ENCODE peak calls at places on chromosome 12, in four cellular contexts. One of them, this sample, is unnamed.

GRCh38 chr12:19273482-19274330 is 144.2 kb downstream of the PLEKHA5 start:
- DNase-seq in Peyer's patch: peak; percentile 80
- DNase-seq in brain microvascular endothelial cell: peak; percentile 98
- DNase-seq in suprapubic skin: no peak
- DNase-seq in this sample: peak; percentile 36

GRCh38 chr12:94725375-94726168 is 75.2 kb upstream of the TMCC3 start:
- DNase-seq in Peyer's patch: peak; percentile 58
- DNase-seq in brain microvascular endothelial cell: peak; percentile 38
- DNase-seq in suprapubic skin: no peak
- DNase-seq in this sample: no peak

GRCh38 chr12:106386836-106387555 is 29.4 kb downstream of the POLR3B start:
- DNase-seq in Peyer's patch: no peak
- DNase-seq in brain microvascular endothelial cell: no peak
- DNase-seq in suprapubic skin: no peak
- DNase-seq in this sample: no peak

GRCh38 chr12:114666746-114667668 is 17.0 kb downstream of the TBX3 start:
- DNase-seq in Peyer's patch: no peak
- DNase-seq in brain microvascular endothelial cell: no peak
- DNase-seq in suprapubic skin: no peak
- DNase-seq in this sample: no peak

GRCh38 chr12:100840748-100841147 is 46.2 kb downstream of the ANO4 start:
- DNase-seq in Peyer's patch: no peak
- DNase-seq in brain microvascular endothelial cell: no peak
- DNase-seq in suprapubic skin: no peak
- DNase-seq in this sample: no peak

GRCh38 chr12:25495336-25496097 is 57.6 kb downstream of the LMNTD1 start:
- DNase-seq in Peyer's patch: no peak
- DNase-seq in brain microvascular endothelial cell: peak; percentile 83
- DNase-seq in suprapubic skin: no peak
- DNase-seq in this sample: no peak

GRCh38 chr12:120457133-120457532 is 10.9 kb downstream of the GATC start:
- DNase-seq in Peyer's patch: no peak
- DNase-seq in brain microvascular endothelial cell: no peak
- DNase-seq in suprapubic skin: no peak
- DNase-seq in this sample: no peak

GRCh38 chr12:6332459-6332858 is 9.4 kb downstream of the TNFRSF1A start:
- DNase-seq in Peyer's patch: no peak
- DNase-seq in brain microvascular endothelial cell: peak; percentile 85
- DNase-seq in suprapubic skin: no peak
- DNase-seq in this sample: no peak

GRCh38 chr12:92272301-92272964 is 126.8 kb upstream of the BTG1 start:
- DNase-seq in Peyer's patch: no peak
- DNase-seq in brain microvascular endothelial cell: no peak
- DNase-seq in suprapubic skin: no peak
- DNase-seq in this sample: no peak

GRCh38 chr12:109542876-109543275 is 30.4 kb downstream of the MMAB start:
- DNase-seq in Peyer's patch: no peak
- DNase-seq in brain microvascular endothelial cell: no peak
- DNase-seq in suprapubic skin: no peak
- DNase-seq in this sample: no peak

GRCh38 chr12:125766091-125766490 is 700.9 kb downstream of the AACS start:
- DNase-seq in Peyer's patch: no peak
- DNase-seq in brain microvascular endothelial cell: no peak
- DNase-seq in suprapubic skin: no peak
- DNase-seq in this sample: no peak

GRCh38 chr12:24109381-24110039 is 160.0 kb upstream of the SOX5 start:
- DNase-seq in Peyer's patch: no peak
- DNase-seq in brain microvascular endothelial cell: no peak
- DNase-seq in suprapubic skin: no peak
- DNase-seq in this sample: no peak

GRCh38 chr12:121804417-121805111 is 755 bp downstream of the SETD1B start:
- DNase-seq in Peyer's patch: peak; percentile 82
- DNase-seq in brain microvascular endothelial cell: no peak
- DNase-seq in suprapubic skin: no peak
- DNase-seq in this sample: no peak

GRCh38 chr12:65067383-65067782 is 53.7 kb downstream of the WIF1 start:
- DNase-seq in Peyer's patch: no peak
- DNase-seq in brain microvascular endothelial cell: no peak
- DNase-seq in suprapubic skin: no peak
- DNase-seq in this sample: no peak

GRCh38 chr12:94147991-94148840 is at the start of gene PLXNC1:
- DNase-seq in Peyer's patch: peak; percentile 82
- DNase-seq in brain microvascular endothelial cell: no peak
- DNase-seq in suprapubic skin: peak; percentile 87
- DNase-seq in this sample: no peak

GRCh38 chr12:118126119-118126757 is 9.7 kb upstream of the PEBP1 start:
- DNase-seq in Peyer's patch: peak; percentile 60
- DNase-seq in brain microvascular endothelial cell: no peak
- DNase-seq in suprapubic skin: no peak
- DNase-seq in this sample: peak; percentile 65

GRCh38 chr12:90543841-90544240 is 411.1 kb downstream of the CCER1 start:
- DNase-seq in Peyer's patch: no peak
- DNase-seq in brain microvascular endothelial cell: peak; percentile 1
- DNase-seq in suprapubic skin: no peak
- DNase-seq in this sample: no peak

GRCh38 chr12:6375269-6376078 is at the start of gene SCNN1A:
- DNase-seq in Peyer's patch: peak; percentile 61
- DNase-seq in brain microvascular endothelial cell: no peak
- DNase-seq in suprapubic skin: no peak
- DNase-seq in this sample: no peak

DNA sequence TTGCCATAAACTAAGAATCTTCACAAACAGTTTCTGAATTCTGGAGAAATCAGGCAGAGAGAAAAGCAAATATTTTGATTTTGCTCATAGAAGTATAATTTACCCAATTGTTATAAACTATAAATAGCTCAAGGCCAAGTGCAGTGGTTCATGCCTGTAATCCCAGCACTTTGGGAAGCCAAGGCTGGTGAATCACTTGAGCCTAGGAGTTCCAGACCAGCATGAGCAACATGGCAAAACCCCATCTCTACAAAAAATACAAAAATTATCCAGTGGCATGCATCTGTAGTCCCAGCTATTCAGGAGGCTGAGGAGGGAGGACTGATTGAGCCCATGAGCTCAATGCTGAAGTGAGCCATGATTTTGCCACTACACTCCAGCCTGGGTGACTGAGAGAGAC is 19.6 kb upstream of the MMP19 start:
- DNase-seq in Peyer's patch: no peak
- DNase-seq in brain microvascular endothelial cell: no peak
- DNase-seq in suprapubic skin: no peak
- DNase-seq in this sample: no peak
- H3K27ac ChIP-seq in Peyer's patch: no peak overlapping the region
- H3K27ac ChIP-seq in brain microvascular endothelial cell: no peak overlapping the region
- H3K27ac ChIP-seq in suprapubic skin: no peak overlapping the region
- H3K27ac ChIP-seq in this sample: no peak overlapping the region

GRCh38 chr12:12741705-12742104 is 24.5 kb downstream of the CDKN1B start:
- DNase-seq in Peyer's patch: no peak
- DNase-seq in brain microvascular endothelial cell: no peak
- DNase-seq in suprapubic skin: no peak
- DNase-seq in this sample: no peak
- H3K27ac ChIP-seq in Peyer's patch: no peak overlapping the region
- H3K27ac ChIP-seq in brain microvascular endothelial cell: no peak overlapping the region
- H3K27ac ChIP-seq in suprapubic skin: no peak overlapping the region
- H3K27ac ChIP-seq in this sample: peak overlapping the region; percentile 58

DNA sequence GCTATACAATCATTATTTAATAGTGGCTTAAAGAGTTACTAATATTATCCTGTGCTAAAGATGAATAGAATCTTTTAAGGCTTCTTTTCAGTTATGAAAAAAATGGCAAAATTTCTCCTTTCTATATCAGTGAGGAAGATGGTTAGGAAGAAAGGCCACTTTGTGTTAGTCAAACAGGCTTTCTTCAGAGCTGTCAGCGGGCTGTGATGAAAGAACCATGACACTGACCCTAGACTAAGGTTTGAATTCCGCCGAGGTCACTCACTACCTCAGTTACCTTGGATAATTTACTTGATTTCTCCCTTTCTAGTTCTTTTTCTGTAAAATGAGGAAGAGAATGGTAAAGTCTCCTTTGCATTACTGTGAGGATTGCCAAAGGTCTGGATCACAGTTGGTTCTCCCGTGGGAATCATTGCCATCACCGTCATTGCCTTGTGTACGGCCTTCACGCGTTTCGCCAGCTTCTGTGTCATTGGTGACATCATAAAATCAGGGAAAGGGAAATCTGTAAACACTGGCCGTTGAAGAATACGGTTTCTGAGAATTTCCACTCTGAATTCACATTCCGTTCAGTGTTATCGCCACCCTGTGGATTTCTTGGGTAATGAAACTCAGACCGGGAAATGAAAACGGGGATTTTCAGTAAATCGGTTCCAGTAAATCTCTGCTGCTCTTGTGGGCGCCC is 26.7 kb upstream of the YBX3 start:
- DNase-seq in Peyer's patch: peak; percentile 86
- DNase-seq in brain microvascular endothelial cell: peak; percentile 96
- DNase-seq in suprapubic skin: peak; percentile 85
- DNase-seq in this sample: peak; percentile 45
- H3K27ac ChIP-seq in Peyer's patch: no peak overlapping the region
- H3K27ac ChIP-seq in brain microvascular endothelial cell: peak overlapping the region; percentile 36
- H3K27ac ChIP-seq in suprapubic skin: peak overlapping the region; percentile 40
- H3K27ac ChIP-seq in this sample: peak overlapping the region; percentile 72

GRCh38 chr12:52901715-52902541 is 2.9 kb downstream of the KRT8 start:
- DNase-seq in Peyer's patch: no peak
- DNase-seq in brain microvascular endothelial cell: no peak
- DNase-seq in suprapubic skin: no peak
- DNase-seq in this sample: no peak
- H3K27ac ChIP-seq in Peyer's patch: peak overlapping the region; percentile 93
- H3K27ac ChIP-seq in brain microvascular endothelial cell: no peak overlapping the region
- H3K27ac ChIP-seq in suprapubic skin: no peak overlapping the region
- H3K27ac ChIP-seq in this sample: no peak overlapping the region

DNA sequence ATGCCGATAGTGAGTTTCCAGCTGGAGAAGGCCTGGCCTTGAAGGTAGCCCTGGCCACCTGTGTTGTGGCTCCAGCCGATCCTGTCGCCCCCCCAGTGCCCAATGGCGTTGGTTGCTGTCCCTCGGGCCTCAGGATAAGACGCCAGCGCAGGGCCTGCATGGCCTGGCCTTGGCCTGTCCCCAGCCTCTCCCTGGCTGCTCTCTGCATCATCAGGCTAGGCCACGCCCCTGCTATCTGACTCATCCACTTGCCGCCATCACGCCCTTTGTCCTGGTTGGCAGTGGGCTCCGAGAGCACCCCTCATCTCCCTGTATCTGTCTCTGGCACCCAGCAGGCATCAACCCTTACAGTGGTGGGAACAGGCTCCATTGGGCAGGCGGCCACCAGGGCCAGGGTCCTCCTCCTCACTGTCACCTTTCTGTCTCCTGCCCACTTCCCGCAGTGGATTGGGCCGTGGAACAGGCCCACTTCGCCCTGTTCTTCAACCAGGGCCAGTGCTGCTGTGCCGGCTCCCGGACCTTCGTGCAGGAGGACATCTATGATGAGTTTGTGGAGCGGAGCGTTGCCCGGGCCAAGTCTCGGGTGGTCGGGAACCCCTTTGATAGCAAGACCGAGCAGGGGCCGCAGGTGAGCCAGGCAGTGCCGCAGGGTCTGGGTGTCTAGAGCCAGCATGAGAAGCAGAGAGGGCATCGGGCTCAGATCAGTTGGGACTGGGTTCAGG is 25.6 kb downstream of the ALDH2 start:
- DNase-seq in Peyer's patch: peak; percentile 85
- DNase-seq in brain microvascular endothelial cell: peak; percentile 11
- DNase-seq in suprapubic skin: no peak
- DNase-seq in this sample: no peak
- H3K27ac ChIP-seq in Peyer's patch: peak overlapping the region; percentile 69
- H3K27ac ChIP-seq in brain microvascular endothelial cell: no peak overlapping the region
- H3K27ac ChIP-seq in suprapubic skin: no peak overlapping the region
- H3K27ac ChIP-seq in this sample: peak overlapping the region; percentile 62

DNA sequence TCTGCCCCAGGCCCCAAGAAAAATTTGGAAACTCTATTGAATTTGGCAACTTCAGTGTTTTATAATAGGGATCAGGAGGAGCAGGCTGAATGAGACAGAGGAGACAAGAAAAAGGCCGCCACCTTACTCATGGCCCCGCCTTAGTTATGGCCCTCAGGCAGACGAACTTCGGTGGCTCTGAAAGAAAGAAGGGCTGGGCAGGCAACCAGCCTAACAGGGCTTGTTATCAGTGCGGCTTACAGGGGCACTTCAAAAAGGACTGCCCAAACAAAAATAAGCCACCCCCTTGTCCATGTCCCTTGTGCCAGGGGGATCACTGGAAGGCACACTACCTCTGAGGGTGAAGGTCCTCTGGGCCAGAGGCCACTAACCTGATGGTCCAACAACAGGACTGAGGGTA is 146.3 kb upstream of the ATF7IP start:
- DNase-seq in Peyer's patch: no peak
- DNase-seq in brain microvascular endothelial cell: no peak
- DNase-seq in suprapubic skin: no peak
- DNase-seq in this sample: no peak
- H3K27ac ChIP-seq in Peyer's patch: peak overlapping the region; percentile 3
- H3K27ac ChIP-seq in brain microvascular endothelial cell: no peak overlapping the region
- H3K27ac ChIP-seq in suprapubic skin: no peak overlapping the region
- H3K27ac ChIP-seq in this sample: no peak overlapping the region

GRCh38 chr12:68102163-68102562 is 57.4 kb downstream of the IFNG start:
- DNase-seq in Peyer's patch: no peak
- DNase-seq in brain microvascular endothelial cell: no peak
- DNase-seq in suprapubic skin: no peak
- DNase-seq in this sample: no peak

GRCh38 chr12:68098939-68099338 is 60.6 kb downstream of the IFNG start:
- DNase-seq in Peyer's patch: no peak
- DNase-seq in brain microvascular endothelial cell: no peak
- DNase-seq in suprapubic skin: no peak
- DNase-seq in this sample: no peak

GRCh38 chr12:68100241-68100640 is 59.3 kb downstream of the IFNG start:
- DNase-seq in Peyer's patch: no peak
- DNase-seq in brain microvascular endothelial cell: no peak
- DNase-seq in suprapubic skin: no peak
- DNase-seq in this sample: no peak

GRCh38 chr12:68106160-68106559 is 53.4 kb downstream of the IFNG start:
- DNase-seq in Peyer's patch: no peak
- DNase-seq in brain microvascular endothelial cell: peak; percentile 24
- DNase-seq in suprapubic skin: no peak
- DNase-seq in this sample: no peak

DNA sequence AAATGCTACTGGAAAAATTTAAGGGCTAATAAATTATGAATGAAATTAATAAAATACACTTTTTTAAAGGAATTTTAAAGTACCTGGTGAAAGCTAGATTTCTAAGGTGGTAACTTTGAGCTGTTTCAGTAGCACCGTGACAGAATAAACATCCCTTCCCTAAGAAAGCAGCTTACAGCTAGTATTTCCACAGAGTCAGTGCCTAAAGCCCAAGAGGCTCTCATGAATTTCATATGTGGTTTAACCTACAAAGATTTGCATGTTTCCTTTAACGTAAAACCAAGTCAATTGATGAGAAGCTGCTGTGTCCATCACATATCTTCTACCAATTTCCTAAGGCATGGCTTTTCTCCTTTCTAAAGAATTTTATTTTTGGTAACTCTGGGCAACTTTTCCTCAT is 56.8 kb downstream of the IFNG start:
- DNase-seq in Peyer's patch: no peak
- DNase-seq in brain microvascular endothelial cell: no peak
- DNase-seq in suprapubic skin: no peak
- DNase-seq in this sample: no peak
- H3K27ac ChIP-seq in Peyer's patch: no peak overlapping the region
- H3K27ac ChIP-seq in brain microvascular endothelial cell: no peak overlapping the region
- H3K27ac ChIP-seq in suprapubic skin: no peak overlapping the region
- H3K27ac ChIP-seq in this sample: no peak overlapping the region

DNA sequence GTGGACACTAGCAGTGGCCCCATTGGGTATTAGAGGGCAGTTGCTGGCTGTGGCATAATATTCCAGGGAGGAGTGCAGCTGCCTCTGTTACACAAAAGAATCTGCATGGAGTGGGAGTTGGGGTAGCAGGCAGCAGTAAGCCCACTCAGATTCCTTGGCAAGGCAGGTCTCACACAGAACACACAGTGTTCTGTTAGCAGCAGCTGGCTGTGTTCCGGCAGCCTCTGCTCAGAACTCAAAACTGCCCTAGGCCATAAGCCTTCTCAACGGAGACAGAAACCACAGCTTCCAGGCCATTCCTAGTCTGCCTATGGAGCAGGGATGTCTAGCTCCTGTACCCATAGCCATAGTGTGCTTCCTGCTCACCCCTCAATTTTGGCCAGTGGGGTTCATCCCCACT is 1085.4 kb downstream of the SLC6A15 start:
- DNase-seq in Peyer's patch: no peak
- DNase-seq in brain microvascular endothelial cell: no peak
- DNase-seq in suprapubic skin: no peak
- DNase-seq in this sample: no peak
- H3K27ac ChIP-seq in Peyer's patch: no peak overlapping the region
- H3K27ac ChIP-seq in brain microvascular endothelial cell: no peak overlapping the region
- H3K27ac ChIP-seq in suprapubic skin: no peak overlapping the region
- H3K27ac ChIP-seq in this sample: no peak overlapping the region

This sample was measured in gastrocnemius medialis.